ENCODE peak calls at places on chromosomes 5 and 9, in four cellular contexts. P is hypothalamus, V is pancreas, M is EL. Q is an unnamed sample.

GRCh38 chr9:131951905-131952304 is 127.8 kb downstream of the MED27 start:
- DNase-seq in P (peak), V (no peak), M (peak), Q (no peak)

GRCh38 chr5:147175516-147176097 is 59.2 kb upstream of the STK32A start:
- DNase-seq in P (no peak), V (no peak), M (no peak), Q (peak)

GRCh38 chr5:71839049-71839834 is 120.2 kb downstream of the CARTPT start:
- DNase-seq in P (peak), V (no peak), M (no peak), Q (no peak)

GRCh38 chr9:137199411-137200121 is 975 bp downstream of the TPRN start:
- DNase-seq in P (no peak), V (no peak), M (peak), Q (no peak)

GRCh38 chr5:58800861-58801540 is 218.1 kb downstream of the RAB3C start:
- DNase-seq in P (no peak), V (no peak), M (no peak), Q (no peak)

GRCh38 chr5:90996089-90996488 is 387.0 kb downstream of the ARRDC3 start:
- DNase-seq in P (no peak), V (no peak), M (no peak), Q (no peak)

GRCh38 chr5:111295649-111296048 is 71.5 kb downstream of the CAMK4 start:
- DNase-seq in P (no peak), V (no peak), M (no peak), Q (no peak)

GRCh38 chr5:110088676-110089436 is 399.1 kb downstream of the MAN2A1 start:
- DNase-seq in P (no peak), V (no peak), M (no peak), Q (no peak)

GRCh38 chr5:141223112-141223783 is at the start of gene PCDHB14:
- DNase-seq in P (no peak), V (no peak), M (peak), Q (peak)

GRCh38 chr5:148939676-148940075 is 113.3 kb downstream of the ADRB2 start:
- DNase-seq in P (no peak), V (no peak), M (peak), Q (no peak)

GRCh38 chr5:32597046-32597629 is 11.8 kb downstream of the SUB1 start:
- DNase-seq in P (no peak), V (no peak), M (no peak), Q (no peak)

GRCh38 chr5:164921722-164922121 is 1416.3 kb downstream of the MAT2B start:
- DNase-seq in P (no peak), V (no peak), M (no peak), Q (no peak)

GRCh38 chr9:35195683-35196082 is 33.9 kb downstream of the UNC13B start:
- DNase-seq in P (no peak), V (no peak), M (no peak), Q (no peak)

GRCh38 chr5:40549611-40550010 is 130.1 kb upstream of the PTGER4 start:
- DNase-seq in P (no peak), V (no peak), M (peak), Q (no peak)

GRCh38 chr9:6944093-6944551 is 186.3 kb downstream of the KDM4C start:
- DNase-seq in P (no peak), V (no peak), M (peak), Q (no peak)

GRCh38 chr9:126027566-126027965 is 280.4 kb downstream of the PBX3 start:
- DNase-seq in P (no peak), V (no peak), M (no peak), Q (no peak)

GRCh38 chr9:108282872-108283271 is 572.9 kb downstream of the ACTL7B start:
- DNase-seq in P (no peak), V (no peak), M (no peak), Q (no peak)

GRCh38 chr9:137266162-137266527 is 11.0 kb downstream of the NELFB start:
- DNase-seq in P (no peak), V (no peak), M (no peak), Q (no peak)

GRCh38 chr5:170121321-170121720 is 15.6 kb downstream of the FOXI1 start:
- DNase-seq in P (no peak), V (no peak), M (peak), Q (no peak)

GRCh38 chr5:168987540-168988300 is 313.2 kb downstream of the SLIT3 start:
- DNase-seq in P (peak), V (peak), M (peak), Q (peak)

GRCh38 chr5:157874861-157875260 is 15.9 kb upstream of the CLINT1 start:
- DNase-seq in P (no peak), V (no peak), M (no peak), Q (no peak)

GRCh38 chr5:60852317-60852716 is 8.2 kb upstream of the ELOVL7 start:
- DNase-seq in P (no peak), V (no peak), M (no peak), Q (no peak)